ENCODE peak calls at places on chromosomes 6 and 20, in eight cellular contexts. Q, E, C, B, Z, U, S and M are unnamed samples.
A peak's percentile ranks its signal among the peaks of the same experiment; 100 is the strongest.

GRCh38 chr20:3616250-3616649 is 46.9 kb downstream of the GFRA4 start:
- DNase-seq in Q (no peak), E (peak; percentile 3), C (no peak), B (peak; percentile 52), Z (peak; percentile 76), U (no peak), S (no peak), M (no peak)

GRCh38 chr20:12925214-12925755 is 83.5 kb upstream of the SPTLC3 start:
- DNase-seq in Q (peak; percentile 87), E (peak; percentile 88), C (peak; percentile 19), B (peak; percentile 85), Z (peak; percentile 92), U (peak; percentile 79), S (peak; percentile 66), M (peak; percentile 57)

GRCh38 chr6:18432180-18432579 is 45.0 kb downstream of the RNF144B start:
- DNase-seq in Q (no peak), E (no peak), C (no peak), B (no peak), Z (peak; percentile 12), U (no peak), S (no peak), M (no peak)

GRCh38 chr20:41669708-41670263 is 51.6 kb upstream of the CHD6 start:
- DNase-seq in Q (no peak), E (no peak), C (no peak), B (peak; percentile 11), Z (no peak), U (peak; percentile 69), S (no peak), M (no peak)

GRCh38 chr6:25302677-25303128 is 23.5 kb downstream of the CARMIL1 start:
- DNase-seq in Q (peak; percentile 58), E (peak; percentile 14), C (no peak), B (no peak), Z (peak; percentile 7), U (no peak), S (no peak), M (no peak)

GRCh38 chr20:1907586-1907985 is 12.4 kb downstream of the SIRPA start:
- DNase-seq in Q (no peak), E (no peak), C (no peak), B (no peak), Z (no peak), U (no peak), S (no peak), M (no peak)

GRCh38 chr6:90127589-90127988 is 169.1 kb downstream of the BACH2 start:
- DNase-seq in Q (no peak), E (no peak), C (no peak), B (no peak), Z (no peak), U (no peak), S (no peak), M (no peak)

GRCh38 chr20:32968833-32969241 is 35.4 kb downstream of the SUN5 start:
- DNase-seq in Q (no peak), E (no peak), C (no peak), B (no peak), Z (no peak), U (no peak), S (no peak), M (no peak)

GRCh38 chr6:41673704-41674000 is 35.4 kb downstream of the MDFI start:
- DNase-seq in Q (no peak), E (no peak), C (no peak), B (no peak), Z (no peak), U (no peak), S (no peak), M (no peak)

GRCh38 chr20:53922901-53923314 is 147.5 kb downstream of the BCAS1 start:
- DNase-seq in Q (no peak), E (no peak), C (no peak), B (no peak), Z (no peak), U (no peak), S (no peak), M (peak; percentile 89)

GRCh38 chr6:52186075-52186474 is at the start of gene IL17A:
- DNase-seq in Q (no peak), E (no peak), C (no peak), B (no peak), Z (no peak), U (no peak), S (no peak), M (no peak)

GRCh38 chr20:38222231-38222922 is 38.2 kb downstream of the KIAA1755 start:
- DNase-seq in Q (peak; percentile 79), E (peak; percentile 83), C (peak; percentile 36), B (peak; percentile 89), Z (peak; percentile 83), U (peak; percentile 54), S (peak; percentile 84), M (peak; percentile 37)

GRCh38 chr6:151763303-151763702 is 44.2 kb upstream of the ESR1 start:
- DNase-seq in Q (no peak), E (peak; percentile 34), C (no peak), B (peak; percentile 25), Z (peak; percentile 69), U (no peak), S (peak; percentile 6), M (no peak)

GRCh38 chr6:135270676-135271536 is 89.8 kb downstream of the MYB start:
- DNase-seq in Q (peak; percentile 64), E (no peak), C (no peak), B (peak; percentile 92), Z (peak; percentile 78), U (no peak), S (no peak), M (peak; percentile 58)

GRCh38 chr20:46021361-46022359 is 7.4 kb upstream of the SLC12A5 start:
- DNase-seq in Q (peak; percentile 59), E (peak; percentile 96), C (no peak), B (peak; percentile 97), Z (peak; percentile 61), U (peak; percentile 45), S (peak; percentile 99), M (peak; percentile 92)

GRCh38 chr6:45187841-45188240 is 140.3 kb upstream of the RUNX2 start:
- DNase-seq in Q (no peak), E (no peak), C (no peak), B (no peak), Z (peak; percentile 84), U (no peak), S (no peak), M (no peak)

GRCh38 chr20:58626076-58626475 is 25.0 kb upstream of the STX16 start:
- DNase-seq in Q (no peak), E (no peak), C (no peak), B (no peak), Z (peak; percentile 41), U (no peak), S (no peak), M (no peak)

GRCh38 chr6:166466178-166467122 is 83.7 kb upstream of the MPC1 start:
- DNase-seq in Q (peak; percentile 45), E (no peak), C (no peak), B (no peak), Z (peak; percentile 31), U (no peak), S (peak; percentile 55), M (no peak)

GRCh38 chr6:16059496-16059895 is 69.4 kb upstream of the MYLIP start:
- DNase-seq in Q (no peak), E (no peak), C (no peak), B (peak; percentile 57), Z (no peak), U (no peak), S (no peak), M (no peak)

GRCh38 chr6:129932321-129932720 is 71.2 kb upstream of the TMEM244 start:
- DNase-seq in Q (no peak), E (no peak), C (no peak), B (no peak), Z (no peak), U (no peak), S (no peak), M (no peak)

GRCh38 chr6:129923520-129923919 is 62.4 kb upstream of the TMEM244 start:
- DNase-seq in Q (no peak), E (no peak), C (no peak), B (no peak), Z (no peak), U (no peak), S (no peak), M (no peak)

GRCh38 chr6:129929433-129929832 is 68.3 kb upstream of the TMEM244 start:
- DNase-seq in Q (peak; percentile 10), E (no peak), C (no peak), B (no peak), Z (peak; percentile 29), U (no peak), S (no peak), M (no peak)
- TF ChIP-seq EZH2phosphoT487 in Q (no peak), E (no peak), C (no peak), B (no peak), Z (no peak), U (no peak), S (no peak), M (no peak)

DNA sequence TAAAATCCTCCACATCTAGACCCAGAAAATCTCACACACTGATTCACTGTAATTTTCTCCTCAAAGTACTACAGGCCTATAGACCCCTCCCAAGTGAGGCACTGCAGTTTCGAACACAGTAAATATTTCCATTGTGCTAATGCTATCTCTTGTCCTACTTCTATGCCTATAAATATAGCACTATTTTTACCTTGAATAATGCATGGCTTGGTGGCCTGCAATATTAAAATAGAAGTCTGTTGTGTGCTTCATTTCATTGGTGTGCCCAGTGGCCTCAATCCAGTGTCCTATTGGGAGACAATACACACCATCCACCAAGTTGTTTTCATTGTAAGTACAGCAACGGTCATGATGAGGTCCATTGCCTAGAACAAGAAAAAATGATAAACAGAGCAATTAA is 49.4 kb downstream of the EPM2A start:
- DNase-seq in Q (no peak), E (no peak), C (no peak), B (no peak), Z (no peak), U (no peak), S (no peak), M (no peak)
- H3K4me1 ChIP-seq in Q (no peaks in the 10 kb centered on the region), E (peaks cover 15% of the 10 kb centered on the region), C (no peaks in the 10 kb centered on the region), B (no peaks in the 10 kb centered on the region), Z (peaks cover 15% of the 10 kb centered on the region), U (no peaks in the 10 kb centered on the region), S (peaks cover 8% of the 10 kb centered on the region), M (no peaks in the 10 kb centered on the region)

DNA sequence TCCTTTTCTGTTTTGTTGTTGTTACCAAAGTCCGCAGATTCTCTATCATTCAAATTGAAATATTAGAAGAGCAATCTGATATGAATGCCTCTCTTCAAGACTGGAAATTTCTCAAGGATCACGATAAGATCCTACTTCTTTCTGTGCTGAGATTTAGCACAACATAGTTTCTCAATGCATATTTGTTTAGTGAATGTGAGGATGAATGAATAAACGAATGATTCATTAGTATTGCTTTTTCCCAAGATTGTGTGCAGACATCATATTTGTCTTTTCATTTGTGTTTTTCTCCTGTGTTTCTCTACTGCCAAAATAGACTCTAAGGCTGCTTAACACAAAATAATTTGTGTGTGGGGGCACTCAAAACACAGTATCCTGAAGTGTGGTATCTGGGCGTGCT is 862.7 kb upstream of the MAP3K7 start:
- DNase-seq in Q (no peak), E (no peak), C (no peak), B (no peak), Z (peak; percentile 54), U (no peak), S (no peak), M (no peak)
- TF ChIP-seq CTCF in Q (no peak), E (no peak), C (no peak), B (no peak), Z (no peak), U (no peak), S (no peak), M (no peak)

DNA sequence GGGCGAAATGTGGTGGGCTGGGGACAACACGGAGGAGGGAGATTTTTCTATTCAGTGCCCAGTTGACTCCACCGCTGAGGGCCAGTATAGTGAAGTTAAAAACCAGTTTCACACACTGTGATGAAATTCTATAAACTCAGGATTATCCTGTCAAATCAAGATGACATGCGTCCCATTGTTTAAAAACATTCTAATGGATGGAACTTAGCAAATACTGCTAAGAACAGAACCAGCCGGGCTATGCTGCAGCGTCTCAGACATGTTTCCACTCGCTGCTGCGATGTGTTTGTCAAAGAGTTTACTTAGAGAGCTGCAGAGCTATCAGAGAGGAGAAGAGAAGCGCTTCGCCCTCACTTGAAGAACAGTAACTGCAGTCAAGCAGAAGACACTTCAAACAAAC is 212.6 kb upstream of the FOXQ1 start:
- DNase-seq in Q (no peak), E (no peak), C (no peak), B (no peak), Z (no peak), U (no peak), S (no peak), M (no peak)
- TF ChIP-seq EZH2phosphoT487 in Q (no peak), E (no peak), C (no peak), B (no peak), Z (no peak), U (no peak), S (no peak), M (no peak)